ENCODE peak calls at places on chromosomes 4 and X, in five cellular contexts. C is HCT116, O is astrocyte, Q is neural progenitor cell, B is neuronal stem cell. I is an unnamed sample.

GRCh38 chr4:20109395-20109794 is 142.3 kb upstream of the SLIT2 start:
- DNase-seq in C (no peak), O (no peak), Q (no peak), B (no peak), I (no peak)

GRCh38 chrX:148499638-148500427 is 584 bp upstream of the AFF2 start:
- DNase-seq in C (no peak), O (no peak), Q (no peak), B (no peak), I (no peak)

GRCh38 chr4:105780176-105780575 is 71.6 kb downstream of the GSTCD start:
- DNase-seq in C (no peak), O (no peak), Q (no peak), B (no peak), I (no peak)

GRCh38 chr4:804804-805203 is 21.1 kb downstream of the CPLX1 start:
- DNase-seq in C (no peak), O (no peak), Q (no peak), B (no peak), I (no peak)

GRCh38 chrX:124098089-124098488 is 136.6 kb downstream of the STAG2 start:
- DNase-seq in C (no peak), O (peak; percentile 24), Q (peak; percentile 39), B (no peak), I (peak; percentile 8)

GRCh38 chrX:112058255-112058654 is 24.3 kb downstream of the TRPC5 start:
- DNase-seq in C (no peak), O (peak; percentile 55), Q (no peak), B (no peak), I (no peak)

GRCh38 chr4:1406416-1406945 is at the start of gene NKX1-1:
- DNase-seq in C (no peak), O (no peak), Q (peak; percentile 65), B (no peak), I (no peak)

GRCh38 chrX:10190367-10190766 is 33.6 kb downstream of the CLCN4 start:
- DNase-seq in C (peak; percentile 41), O (peak; percentile 60), Q (peak; percentile 60), B (no peak), I (peak; percentile 37)

GRCh38 chr4:41611881-41612871 is 74.2 kb downstream of the LIMCH1 start:
- DNase-seq in C (no peak), O (peak; percentile 85), Q (peak; percentile 75), B (peak; percentile 52), I (peak; percentile 59)

GRCh38 chr4:134001057-134001456 is 200.5 kb downstream of the PABPC4L start:
- DNase-seq in C (no peak), O (no peak), Q (no peak), B (no peak), I (peak; percentile 65)

GRCh38 chr4:85114526-85114925 is 148.0 kb upstream of the WDFY3 start:
- DNase-seq in C (no peak), O (no peak), Q (no peak), B (no peak), I (peak; percentile 25)

GRCh38 chr4:47817275-47817674 is 20.6 kb downstream of the CORIN start:
- DNase-seq in C (no peak), O (no peak), Q (no peak), B (no peak), I (no peak)

GRCh38 chrX:154351183-154352011 is 23.0 kb downstream of the FLNA start:
- DNase-seq in C (no peak), O (no peak), Q (no peak), B (no peak), I (no peak)
- H3K36me3 ChIP-seq in C (peaks cover 5% of the 10 kb centered on the region), O (peaks cover 25% of the 10 kb centered on the region), Q (no peaks in the 10 kb centered on the region), B (peaks cover 63% of the 10 kb centered on the region), I (peaks cover 15% of the 10 kb centered on the region)

DNA sequence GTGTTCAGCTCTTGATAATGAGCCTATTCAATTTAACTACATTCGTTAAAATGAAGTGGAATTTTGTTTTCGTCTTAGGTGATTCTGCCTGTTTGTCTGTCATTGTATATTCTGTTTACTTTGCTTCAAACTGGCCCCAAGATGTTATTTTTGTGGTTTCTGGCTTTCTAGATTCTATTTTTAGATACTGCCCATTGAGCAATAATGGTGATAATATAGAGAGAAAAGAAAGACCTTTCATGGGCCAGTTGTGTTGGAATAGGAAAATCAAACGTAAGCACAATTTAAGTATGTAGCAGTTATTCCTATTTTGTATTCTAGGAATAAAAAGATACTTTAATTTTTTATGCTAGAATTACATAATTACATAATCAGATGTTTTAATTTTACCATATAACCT is 4.0 kb downstream of the CDKN2AIP start:
- DNase-seq in C (no peak), O (no peak), Q (no peak), B (no peak), I (no peak)
- H3K4me2 ChIP-seq in C (no peak overlapping the region), O (peak overlapping the region; percentile 58), Q (peak overlapping the region; percentile 6), B (no peak overlapping the region), I (no peak overlapping the region)

DNA sequence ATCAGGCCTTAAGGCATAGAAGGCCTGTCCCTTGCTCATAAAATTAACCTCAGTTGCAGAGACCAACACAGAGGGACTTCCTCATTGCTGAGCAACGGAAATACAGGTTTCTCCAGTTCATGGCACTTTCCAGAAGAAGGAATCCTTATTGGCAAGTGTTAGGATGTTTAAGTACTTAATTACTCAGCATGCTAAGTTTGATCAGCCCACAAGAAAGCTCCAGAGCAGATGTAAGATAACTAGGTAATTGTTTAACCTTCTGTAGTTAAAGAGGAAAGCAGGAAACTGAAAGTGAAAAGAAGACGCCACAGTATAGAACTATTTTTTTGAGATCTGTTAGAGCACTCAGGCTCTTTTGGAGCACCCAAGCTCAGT is 33.5 kb downstream of the SMS start:
- DNase-seq in C (no peak), O (peak; percentile 46), Q (no peak), B (no peak), I (peak; percentile 30)
- H3K36me3 ChIP-seq in C (peaks cover 12% of the 10 kb centered on the region), O (peaks cover 16% of the 10 kb centered on the region), Q (peaks cover 3% of the 10 kb centered on the region), B (peaks cover 5% of the 10 kb centered on the region), I (peaks cover 7% of the 10 kb centered on the region)

DNA sequence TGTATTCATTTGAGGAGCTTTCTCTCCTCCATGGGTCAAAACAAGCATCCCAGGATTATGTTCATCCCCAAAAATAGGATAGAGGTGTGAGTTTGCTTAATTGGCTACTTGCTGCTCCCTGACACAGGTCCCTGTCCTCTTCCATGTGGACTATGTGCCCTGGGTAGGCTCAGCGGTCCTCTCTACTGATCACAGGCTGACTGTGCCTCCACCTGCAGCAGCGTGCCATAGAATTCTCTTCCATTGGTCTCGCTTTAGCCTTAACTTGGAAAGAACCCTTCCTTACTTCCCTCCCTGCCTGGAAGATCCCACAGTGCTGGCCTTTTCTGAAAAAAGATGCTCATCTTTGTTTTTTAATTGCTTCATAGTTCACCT is 103.7 kb upstream of the BMP2K start:
- DNase-seq in C (no peak), O (no peak), Q (no peak), B (no peak), I (no peak)
- H3K4me2 ChIP-seq in C (no peak overlapping the region), O (no peak overlapping the region), Q (no peak overlapping the region), B (no peak overlapping the region), I (no peak overlapping the region)

DNA sequence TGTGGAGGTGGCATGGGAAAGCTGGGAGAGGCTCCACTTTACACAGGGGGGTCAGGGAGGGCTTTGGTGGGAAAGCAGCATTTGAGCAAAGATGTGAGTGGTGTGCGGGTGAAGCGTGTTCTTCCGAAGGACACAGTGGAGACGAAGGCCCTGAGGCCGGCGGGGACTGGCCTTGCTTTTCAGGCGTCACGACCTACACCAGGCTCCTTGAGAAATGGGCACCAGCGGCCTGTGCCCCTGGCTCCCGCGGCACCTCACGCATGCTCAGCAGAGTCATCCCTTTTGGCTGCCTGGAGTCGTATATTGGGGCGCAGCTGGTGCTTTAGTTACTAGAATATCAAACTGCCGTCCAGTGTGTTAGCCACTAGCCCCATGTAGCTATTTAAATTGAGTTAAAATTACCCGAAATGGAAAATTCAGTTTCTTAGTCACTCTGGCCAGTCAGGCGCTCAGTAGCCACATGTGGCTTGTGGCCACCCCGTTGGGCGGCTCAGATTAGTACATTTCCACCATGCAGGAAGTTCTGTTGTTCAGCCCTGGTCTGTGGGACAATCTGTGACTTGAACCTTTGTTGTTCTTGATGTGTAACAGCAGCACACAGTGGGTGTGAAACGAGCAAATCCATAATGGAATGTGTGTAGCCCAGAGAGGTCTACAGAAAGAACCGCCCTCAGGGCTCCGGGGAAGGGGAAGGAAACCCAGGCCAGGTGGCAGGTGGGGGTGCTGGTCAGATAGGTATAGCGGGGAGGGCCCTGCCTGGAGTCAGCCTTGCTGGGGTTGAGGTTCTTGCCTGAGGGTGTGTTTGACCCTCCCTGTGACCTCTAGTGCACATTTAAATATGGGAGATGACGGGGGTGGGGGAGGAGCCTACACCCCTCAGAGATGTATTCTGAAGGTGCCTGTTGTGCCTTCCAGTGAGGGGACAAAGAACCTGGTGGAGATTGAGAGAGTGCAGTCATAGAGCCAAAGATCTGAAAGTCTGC is 30.4 kb downstream of the TBC1D14 start:
- DNase-seq in C (no peak), O (no peak), Q (peak; percentile 54), B (no peak), I (no peak)
- H3K36me3 ChIP-seq in C (no peaks in the 10 kb centered on the region), O (no peaks in the 10 kb centered on the region), Q (no peaks in the 10 kb centered on the region), B (no peaks in the 10 kb centered on the region), I (no peaks in the 10 kb centered on the region)

GRCh38 chrX:150688911-150689451 is 4.2 kb upstream of the MTMR1 start:
- DNase-seq in C (peak; percentile 28), O (peak; percentile 94), Q (no peak), B (no peak), I (peak; percentile 90)
- H3K4me2 ChIP-seq in C (peak overlapping the region; percentile 35), O (peak overlapping the region; percentile 56), Q (no peak overlapping the region), B (no peak overlapping the region), I (peak overlapping the region; percentile 34)